ENCODE peak calls at places on chromosome 19, in four cellular contexts. F is activated CD4-positive, CD25-positive, alpha-beta regulatory T cell treated with anti-CD3 and anti-CD28 coated beads, Interleukin-2, amount 50 U/mL, for 72 hours; K is NCI-H1436 treated with DMSO at 0.1 percent for 48 hours; T is fibroblast of pulmonary artery. W is an unnamed sample.

GRCh38 chr19:40688987-40689338 is 1.5 kb downstream of the NUMBL start:
- DNase-seq in F (no peak), K (no peak), T (no peak), W (no peak)

GRCh38 chr19:35015576-35016351 is 14.5 kb upstream of the SCN1B start:
- DNase-seq in F (no peak), K (no peak), T (no peak), W (no peak)

GRCh38 chr19:35379992-35380391 is 9.1 kb downstream of the GPR42 start:
- DNase-seq in F (no peak), K (no peak), T (no peak), W (no peak)

GRCh38 chr19:32599736-32600157 is 18.8 kb downstream of the PDCD5 start:
- DNase-seq in F (peak), K (peak), T (peak), W (peak)

GRCh38 chr19:11232555-11232954 is 6.9 kb upstream of the ANGPTL8 start:
- DNase-seq in F (no peak), K (no peak), T (no peak), W (no peak)

GRCh38 chr19:31583148-31583547 is 233.9 kb upstream of the TSHZ3 start:
- DNase-seq in F (no peak), K (no peak), T (peak), W (no peak)

GRCh38 chr19:18384775-18385174 is 1.2 kb upstream of the GDF15 start:
- DNase-seq in F (no peak), K (no peak), T (no peak), W (no peak)

GRCh38 chr19:30073152-30074000 is 131.3 kb downstream of the URI1 start:
- DNase-seq in F (peak), K (no peak), T (no peak), W (no peak)

GRCh38 chr19:18446811-18447359 is 9.0 kb upstream of the ISYNA1 start:
- DNase-seq in F (no peak), K (no peak), T (no peak), W (no peak)

GRCh38 chr19:47399198-47399597 is 20.1 kb downstream of the MEIS3 start:
- DNase-seq in F (no peak), K (no peak), T (no peak), W (no peak)

GRCh38 chr19:34241513-34242337 is 12.6 kb upstream of the GARRE1 start:
- DNase-seq in F (no peak), K (peak), T (no peak), W (peak)

GRCh38 chr19:30158067-30158892 is 213.9 kb upstream of the ZNF536 start:
- DNase-seq in F (no peak), K (peak), T (no peak), W (no peak)

GRCh38 chr19:58579473-58580142 is 6.5 kb upstream of the MZF1 start:
- DNase-seq in F (peak), K (no peak), T (no peak), W (no peak)

GRCh38 chr19:14406645-14407331 is 12.4 kb downstream of the DDX39A start:
- DNase-seq in F (no peak), K (no peak), T (no peak), W (no peak)

GRCh38 chr19:1259873-1260748 is 9.0 kb upstream of the CIRBP start:
- DNase-seq in F (no peak), K (no peak), T (no peak), W (no peak)